ENCODE peak calls at places on chromosomes 13 and 19, in six cellular contexts. T, Y, J, K, L and A are unnamed samples.

GRCh38 chr19:29714953-29715694 is at the start of gene C19orf12:
- DNase-seq in T (peak), Y (peak), J (peak), K (no peak), L (peak), A (no peak)

GRCh38 chr13:25923217-25924085 is 128.4 kb downstream of the SHISA2 start:
- DNase-seq in T (no peak), Y (no peak), J (no peak), K (no peak), L (no peak), A (no peak)

GRCh38 chr13:41098761-41099160 is 33.8 kb downstream of the KBTBD6 start:
- DNase-seq in T (no peak), Y (no peak), J (no peak), K (no peak), L (no peak), A (no peak)

GRCh38 chr13:98768522-98768921 is 16.1 kb upstream of the SLC15A1 start:
- DNase-seq in T (no peak), Y (no peak), J (no peak), K (no peak), L (no peak), A (no peak)

GRCh38 chr19:14563989-14564650 is 7.7 kb downstream of the NDUFB7 start:
- DNase-seq in T (no peak), Y (no peak), J (no peak), K (no peak), L (peak), A (no peak)

GRCh38 chr13:110593430-110594130 is 21.8 kb upstream of the NAXD start:
- DNase-seq in T (no peak), Y (no peak), J (no peak), K (no peak), L (peak), A (no peak)

GRCh38 chr19:2235396-2236284 is 489 bp downstream of the PLEKHJ1 start:
- DNase-seq in T (peak), Y (peak), J (peak), K (no peak), L (peak), A (no peak)

GRCh38 chr13:35162420-35162819 is 220.3 kb downstream of the NBEA start:
- DNase-seq in T (no peak), Y (no peak), J (no peak), K (no peak), L (no peak), A (no peak)

GRCh38 chr13:34672631-34673030 is 269.4 kb upstream of the NBEA start:
- DNase-seq in T (no peak), Y (no peak), J (no peak), K (no peak), L (no peak), A (no peak)

GRCh38 chr19:30512748-30513389 is 140.7 kb downstream of the ZNF536 start:
- DNase-seq in T (no peak), Y (no peak), J (no peak), K (no peak), L (no peak), A (no peak)

GRCh38 chr13:57128909-57129308 is 11.8 kb upstream of the PRR20A start:
- DNase-seq in T (no peak), Y (no peak), J (no peak), K (no peak), L (no peak), A (no peak)

GRCh38 chr13:35926859-35927530 is 204.2 kb downstream of the DCLK1 start:
- DNase-seq in T (no peak), Y (no peak), J (no peak), K (no peak), L (no peak), A (no peak)

GRCh38 chr13:23966691-23967615 is 69.7 kb upstream of the C1QTNF9B start:
- DNase-seq in T (no peak), Y (no peak), J (no peak), K (peak), L (no peak), A (peak)

GRCh38 chr19:49837009-49837310 is 14.0 kb upstream of the PTOV1 start:
- DNase-seq in T (no peak), Y (no peak), J (no peak), K (no peak), L (no peak), A (no peak)

GRCh38 chr19:55484571-55485438 is at the start of gene NAT14:
- DNase-seq in T (peak), Y (peak), J (peak), K (no peak), L (peak), A (no peak)

GRCh38 chr19:50488795-50489194 is 12.1 kb upstream of the GARIN5A start:
- DNase-seq in T (no peak), Y (no peak), J (no peak), K (no peak), L (no peak), A (no peak)

GRCh38 chr13:69935043-69935442 is 172.6 kb upstream of the ATXN8OS start:
- DNase-seq in T (no peak), Y (no peak), J (no peak), K (no peak), L (peak), A (no peak)

GRCh38 chr13:68185767-68186166 is 955.6 kb upstream of the PCDH9 start:
- DNase-seq in T (no peak), Y (no peak), J (no peak), K (no peak), L (no peak), A (no peak)

GRCh38 chr13:106466691-106467405 is 68.6 kb downstream of the EFNB2 start:
- DNase-seq in T (no peak), Y (no peak), J (no peak), K (no peak), L (no peak), A (no peak)

GRCh38 chr19:35462476-35462953 is 14.5 kb downstream of the FFAR2 start:
- DNase-seq in T (peak), Y (peak), J (no peak), K (peak), L (no peak), A (no peak)

GRCh38 chr19:17333611-17334413 is 843 bp downstream of the ANO8 start:
- DNase-seq in T (peak), Y (peak), J (peak), K (peak), L (peak), A (no peak)

GRCh38 chr19:57171551-57172081 is 4.3 kb upstream of the DUXA start:
- DNase-seq in T (no peak), Y (peak), J (no peak), K (no peak), L (no peak), A (no peak)

GRCh38 chr13:98303858-98304257 is 126.8 kb upstream of the RNF113B start:
- DNase-seq in T (no peak), Y (no peak), J (no peak), K (no peak), L (no peak), A (no peak)

GRCh38 chr13:20461860-20462532 is 63.7 kb downstream of the CRYL1 start:
- DNase-seq in T (no peak), Y (no peak), J (no peak), K (no peak), L (no peak), A (peak)

GRCh38 chr13:65966991-65967451 is 1263.1 kb downstream of the PCDH9 start:
- DNase-seq in T (no peak), Y (no peak), J (no peak), K (no peak), L (peak), A (no peak)

GRCh38 chr13:96792736-96793444 is 201.4 kb downstream of the OXGR1 start:
- DNase-seq in T (no peak), Y (no peak), J (no peak), K (no peak), L (no peak), A (no peak)

GRCh38 chr19:39506944-39507714 is 7.8 kb upstream of the SELENOV start:
- DNase-seq in T (no peak), Y (no peak), J (no peak), K (no peak), L (peak), A (no peak)

GRCh38 chr13:107157272-107157671 is 589.3 kb upstream of the ARGLU1 start:
- DNase-seq in T (no peak), Y (no peak), J (no peak), K (no peak), L (no peak), A (no peak)

GRCh38 chr13:41008349-41008980 is 10.7 kb downstream of the ELF1 start:
- DNase-seq in T (no peak), Y (no peak), J (no peak), K (no peak), L (no peak), A (no peak)

GRCh38 chr19:6458695-6459355 is 767 bp downstream of the SLC25A23 start:
- DNase-seq in T (peak), Y (peak), J (peak), K (no peak), L (peak), A (no peak)

GRCh38 chr13:112839347-112840105 is 129.5 kb upstream of the MCF2L start:
- DNase-seq in T (no peak), Y (no peak), J (no peak), K (no peak), L (no peak), A (no peak)

GRCh38 chr13:59103004-59103768 is 1060.5 kb downstream of the DIAPH3 start:
- DNase-seq in T (no peak), Y (no peak), J (no peak), K (no peak), L (no peak), A (no peak)

GRCh38 chr19:55494172-55494761 is 6.0 kb downstream of the SSC5D start:
- DNase-seq in T (no peak), Y (no peak), J (no peak), K (no peak), L (peak), A (no peak)

GRCh38 chr13:48334534-48335127 is 31.1 kb downstream of the RB1 start:
- DNase-seq in T (no peak), Y (no peak), J (no peak), K (peak), L (peak), A (no peak)

GRCh38 chr13:24251525-24251924 is 57.9 kb upstream of the C1QTNF9 start:
- DNase-seq in T (peak), Y (peak), J (no peak), K (no peak), L (no peak), A (no peak)

GRCh38 chr19:4366666-4367335 is 23.4 kb downstream of the MPND start:
- DNase-seq in T (no peak), Y (no peak), J (no peak), K (no peak), L (no peak), A (no peak)
- TF ChIP-seq POLR2AphosphoS5 in T (no peak), Y (no peak), J (no peak), K (no peak), L (no peak), A (no peak)

GRCh38 chr19:43474986-43475705 is 9.7 kb upstream of the LYPD3 start:
- DNase-seq in T (peak), Y (peak), J (peak), K (no peak), L (peak), A (peak)
- TF ChIP-seq EP300 in T (no peak), Y (no peak), J (peak), K (no peak), L (peak), A (peak)

GRCh38 chr13:46486270-46486669 is 66.7 kb upstream of the LRCH1 start:
- DNase-seq in T (no peak), Y (no peak), J (no peak), K (no peak), L (no peak), A (no peak)
- TF ChIP-seq CTCF in T (no peak), Y (no peak), J (no peak), K (no peak), L (no peak), A (no peak)

GRCh38 chr19:8363803-8364771 is at the start of gene ANGPTL4:
- DNase-seq in T (peak), Y (peak), J (peak), K (no peak), L (peak), A (peak)
- TF ChIP-seq POLR2AphosphoS5 in T (peak), Y (peak), J (no peak), K (no peak), L (no peak), A (peak)